ENCODE peak calls at places on chromosome 2, in six cellular contexts. W is cardiac muscle cell, I is aorta, S is lower lobe of right lung, P is transverse colon, D is right atrium auricular region. O is an unnamed sample.

GRCh38 chr2:121647396-121647795 is 1.9 kb downstream of the CLASP1 start:
- DNase-seq in W (no peak), I (no peak), S (no peak), P (no peak), D (no peak), O (no peak)

GRCh38 chr2:105974800-105975199 is 219.3 kb downstream of the UXS1 start:
- DNase-seq in W (no peak), I (no peak), S (no peak), P (no peak), D (no peak), O (no peak)

GRCh38 chr2:195520671-195521155 is 136.3 kb upstream of the SLC39A10 start:
- DNase-seq in W (peak; percentile 30), I (no peak), S (no peak), P (no peak), D (no peak), O (no peak)

GRCh38 chr2:233165895-233166661 is 85.4 kb upstream of the ATG16L1 start:
- DNase-seq in W (no peak), I (peak; percentile 81), S (peak; percentile 88), P (peak; percentile 66), D (peak; percentile 60), O (no peak)

GRCh38 chr2:68362069-68362468 is 3.0 kb upstream of the PLEK start:
- DNase-seq in W (peak; percentile 76), I (peak; percentile 85), S (peak; percentile 88), P (peak; percentile 81), D (peak; percentile 73), O (peak; percentile 63)

GRCh38 chr2:40395169-40396023 is 56.5 kb downstream of the SLC8A1 start:
- DNase-seq in W (no peak), I (no peak), S (no peak), P (no peak), D (no peak), O (no peak)

GRCh38 chr2:64945973-64946736 is 43.0 kb upstream of the SLC1A4 start:
- DNase-seq in W (no peak), I (peak; percentile 63), S (peak; percentile 61), P (peak; percentile 74), D (no peak), O (peak; percentile 23)

GRCh38 chr2:1633936-1634587 is 110.3 kb downstream of the PXDN start:
- DNase-seq in W (no peak), I (peak; percentile 41), S (no peak), P (no peak), D (no peak), O (no peak)

GRCh38 chr2:220198911-220199310 is 571.5 kb downstream of the SLC4A3 start:
- DNase-seq in W (no peak), I (no peak), S (no peak), P (no peak), D (no peak), O (no peak)

GRCh38 chr2:130756721-130757195 is 1.4 kb downstream of the AMER3 start:
- DNase-seq in W (no peak), I (no peak), S (no peak), P (no peak), D (no peak), O (no peak)

GRCh38 chr2:236654496-236654895 is 84.9 kb downstream of the ACKR3 start:
- DNase-seq in W (no peak), I (peak; percentile 12), S (no peak), P (no peak), D (peak; percentile 51), O (no peak)

GRCh38 chr2:188974184-188974583 is at the start of gene COL3A1:
- DNase-seq in W (peak; percentile 5), I (peak; percentile 60), S (no peak), P (peak; percentile 17), D (no peak), O (peak; percentile 60)
- H3K4me3 ChIP-seq in W (peak within 1 kb of the TSS; percentile 8), I (peak within 1 kb of the TSS; percentile 97), S (peak within 1 kb of the TSS; percentile 48), P (peak within 1 kb of the TSS; percentile 30), D (peak within 1 kb of the TSS; percentile 47), O (peak within 1 kb of the TSS; percentile 58)

GRCh38 chr2:159043710-159044109 is 75.3 kb downstream of the TANC1 start:
- DNase-seq in W (no peak), I (no peak), S (no peak), P (no peak), D (no peak), O (no peak)
- H3K27ac ChIP-seq in W (no peak overlapping the region), I (no peak overlapping the region), S (peak overlapping the region; percentile 25), P (no peak overlapping the region), D (peak overlapping the region; percentile 60), O (no peak overlapping the region)

DNA sequence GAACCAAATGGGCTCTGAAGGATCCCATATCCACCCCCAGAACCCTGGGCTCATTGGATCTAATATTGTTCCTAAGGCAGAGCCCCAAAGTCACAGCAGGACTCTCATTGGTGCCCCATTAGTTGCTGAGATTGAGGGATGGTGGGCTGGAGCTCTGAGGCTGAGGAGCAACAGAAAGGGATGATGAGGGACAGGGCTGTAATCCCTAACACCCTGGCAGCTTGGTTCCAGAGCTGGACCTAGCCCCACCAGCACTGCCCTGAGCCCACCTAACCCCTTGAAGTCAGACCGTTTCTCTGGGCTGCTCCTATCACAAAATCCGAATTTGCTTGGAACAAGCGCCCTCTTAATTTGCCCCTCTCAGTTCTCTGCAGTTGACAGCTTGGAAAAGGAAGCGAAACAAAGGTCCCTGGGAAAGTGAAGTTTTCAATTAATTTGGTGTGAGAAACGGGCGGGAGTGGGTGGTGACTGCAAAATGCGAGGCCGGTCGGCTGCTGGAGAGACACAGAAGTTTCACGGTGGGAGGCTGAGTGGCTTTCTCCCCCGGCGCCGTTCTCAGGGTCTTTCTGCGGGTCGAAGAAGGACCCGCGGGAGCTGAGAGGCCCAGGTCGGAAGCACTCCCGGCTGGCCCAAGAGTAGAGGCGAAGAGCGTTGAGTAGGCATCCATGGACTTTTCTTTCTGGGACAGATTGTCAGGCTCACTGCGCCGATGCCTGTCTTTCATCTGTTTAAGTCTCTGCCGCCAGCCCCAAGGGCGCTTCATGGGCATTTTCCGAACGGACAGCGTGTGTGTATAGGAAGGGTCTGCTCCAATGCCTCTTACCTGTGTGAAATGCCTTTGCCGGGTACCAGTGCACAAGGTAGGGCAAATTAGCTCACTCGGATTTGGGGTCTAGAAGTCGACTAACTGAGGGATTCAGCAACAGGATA is 927 bp upstream of the HOXD13 start:
- DNase-seq in W (no peak), I (peak; percentile 19), S (no peak), P (no peak), D (no peak), O (no peak)
- H3K4me3 ChIP-seq in W (no peak overlapping the region), I (no peak overlapping the region), S (no peak overlapping the region), P (no peak overlapping the region), D (no peak overlapping the region), O (no peak overlapping the region)

GRCh38 chr2:110876167-110876999 is 144.0 kb downstream of the ACOXL start:
- DNase-seq in W (no peak), I (no peak), S (no peak), P (no peak), D (no peak), O (no peak)

GRCh38 chr2:110878150-110878549 is 145.8 kb downstream of the ACOXL start:
- DNase-seq in W (no peak), I (no peak), S (no peak), P (no peak), D (no peak), O (no peak)

GRCh38 chr2:110875384-110875725 is 143.0 kb downstream of the ACOXL start:
- DNase-seq in W (no peak), I (no peak), S (no peak), P (no peak), D (no peak), O (no peak)

GRCh38 chr2:110874565-110875383 is 142.4 kb downstream of the ACOXL start:
- DNase-seq in W (peak; percentile 37), I (no peak), S (no peak), P (no peak), D (no peak), O (no peak)

DNA sequence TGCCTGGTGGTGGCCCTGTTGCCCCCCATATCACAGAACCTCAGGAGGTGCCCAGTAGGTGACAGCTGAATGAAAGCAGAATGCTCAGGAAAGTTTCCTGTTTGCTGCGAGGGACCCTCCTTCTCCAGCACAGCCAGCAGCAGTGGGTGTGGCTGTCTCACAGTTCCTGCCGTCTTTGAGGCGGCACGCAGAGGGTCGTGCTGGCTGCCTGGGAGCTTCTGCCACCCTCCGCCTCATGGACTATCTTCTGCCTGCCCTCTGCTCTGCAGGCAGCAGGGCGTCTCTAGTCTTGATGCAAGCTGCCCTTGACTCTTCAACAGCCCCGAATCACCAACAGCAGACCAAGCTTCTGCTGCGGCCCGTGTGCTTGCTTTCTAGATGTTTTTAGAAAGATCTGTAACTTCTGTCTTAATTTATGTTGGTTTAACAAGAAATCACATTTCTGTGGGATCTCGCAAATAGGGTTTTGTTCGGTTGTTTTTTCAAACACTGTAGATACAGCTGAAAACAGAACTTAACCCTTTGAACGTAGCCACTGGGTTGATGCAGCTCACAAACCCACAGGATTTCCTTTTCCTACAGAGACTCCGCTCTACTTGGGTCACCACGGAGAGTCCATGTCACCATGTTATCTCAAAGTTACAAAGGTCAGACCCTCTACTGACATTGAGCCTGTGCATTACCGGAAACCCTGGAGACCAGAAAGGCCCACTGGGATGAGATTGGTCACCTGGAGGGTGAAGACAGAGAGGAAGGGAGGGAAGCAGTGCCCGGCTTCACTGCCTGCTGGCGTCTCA is 144.9 kb downstream of the ACOXL start:
- DNase-seq in W (peak; percentile 19), I (no peak), S (no peak), P (no peak), D (no peak), O (no peak)
- H3K27ac ChIP-seq in W (no peak overlapping the region), I (no peak overlapping the region), S (no peak overlapping the region), P (no peak overlapping the region), D (no peak overlapping the region), O (no peak overlapping the region)

GRCh38 chr2:72920317-72921087 is 3.2 kb downstream of the EMX1 start:
- DNase-seq in W (peak; percentile 50), I (no peak), S (no peak), P (no peak), D (no peak), O (no peak)
- H3K4me3 ChIP-seq in W (no peak overlapping the region), I (no peak overlapping the region), S (peak overlapping the region; percentile 39), P (no peak overlapping the region), D (no peak overlapping the region), O (no peak overlapping the region)

O was measured in uterus.